ENCODE peak calls at places on chromosomes 3 and 15, in nine cellular contexts. X is mesenchymal stem cell, B is neuronal stem cell, K is fibroblast of lung, L is H1, N is IMR-90, I is neural progenitor cell, H is keratinocyte, F is PC-3. D is an unnamed sample.

GRCh38 chr15:77633913-77634265 is 1.2 kb upstream of the LINGO1 start:
- DNase-seq in X (no peak), B (no peak), K (no peak), L (peak; percentile 93), N (no peak), I (peak; percentile 82), H (no peak), F (no peak), D (no peak)

GRCh38 chr3:42979044-42979962 is at the start of gene GASK1A:
- DNase-seq in X (no peak), B (peak; percentile 41), K (no peak), L (peak; percentile 87), N (no peak), I (peak; percentile 74), H (no peak), F (peak; percentile 53), D (peak; percentile 59)

GRCh38 chr3:108669211-108669610 is 79.7 kb downstream of the DZIP3 start:
- DNase-seq in X (no peak), B (no peak), K (no peak), L (no peak), N (no peak), I (no peak), H (no peak), F (no peak), D (no peak)

GRCh38 chr3:17841190-17841828 is 98.9 kb upstream of the TBC1D5 start:
- DNase-seq in X (peak; percentile 70), B (peak; percentile 79), K (peak; percentile 52), L (peak; percentile 97), N (peak; percentile 46), I (peak; percentile 88), H (no peak), F (peak; percentile 83), D (peak; percentile 76)

GRCh38 chr3:42507252-42507651 is 4.8 kb downstream of the VIPR1 start:
- DNase-seq in X (no peak), B (no peak), K (no peak), L (no peak), N (no peak), I (no peak), H (no peak), F (peak; percentile 61), D (no peak)

GRCh38 chr3:16004812-16005211 is 169.7 kb upstream of the GALNT15 start:
- DNase-seq in X (no peak), B (no peak), K (no peak), L (no peak), N (no peak), I (no peak), H (no peak), F (no peak), D (no peak)

GRCh38 chr3:14174483-14174882 is 3.9 kb downstream of the XPC start:
- DNase-seq in X (no peak), B (no peak), K (no peak), L (no peak), N (peak; percentile 57), I (no peak), H (no peak), F (no peak), D (peak; percentile 52)

GRCh38 chr15:79425591-79426295 is 6.4 kb upstream of the MINAR1 start:
- DNase-seq in X (no peak), B (no peak), K (no peak), L (no peak), N (no peak), I (no peak), H (no peak), F (no peak), D (no peak)

GRCh38 chr3:71245052-71245488 is 338.5 kb downstream of the FOXP1 start:
- DNase-seq in X (peak; percentile 84), B (no peak), K (peak; percentile 88), L (no peak), N (peak; percentile 83), I (peak; percentile 34), H (no peak), F (peak; percentile 13), D (peak; percentile 32)

GRCh38 chr3:38457111-38458003 is 3.7 kb downstream of the ACVR2B start:
- DNase-seq in X (no peak), B (no peak), K (no peak), L (no peak), N (peak; percentile 6), I (no peak), H (no peak), F (no peak), D (no peak)

GRCh38 chr15:73686781-73687256 is 2.6 kb downstream of the CD276 start:
- DNase-seq in X (peak; percentile 97), B (no peak), K (peak; percentile 90), L (no peak), N (peak; percentile 97), I (no peak), H (no peak), F (peak; percentile 49), D (peak; percentile 98)

GRCh38 chr15:96316953-96317629 is 13.4 kb upstream of the NR2F2 start:
- DNase-seq in X (no peak), B (no peak), K (no peak), L (no peak), N (no peak), I (peak; percentile 36), H (no peak), F (peak; percentile 13), D (no peak)
- H3K9ac ChIP-seq in X (no peak overlapping the region), B (no peak overlapping the region), K (no peak overlapping the region), L (no peak overlapping the region), N (no peak overlapping the region), I (no peak overlapping the region), H (no peak overlapping the region), F (no peak overlapping the region), D (no peak overlapping the region)

DNA sequence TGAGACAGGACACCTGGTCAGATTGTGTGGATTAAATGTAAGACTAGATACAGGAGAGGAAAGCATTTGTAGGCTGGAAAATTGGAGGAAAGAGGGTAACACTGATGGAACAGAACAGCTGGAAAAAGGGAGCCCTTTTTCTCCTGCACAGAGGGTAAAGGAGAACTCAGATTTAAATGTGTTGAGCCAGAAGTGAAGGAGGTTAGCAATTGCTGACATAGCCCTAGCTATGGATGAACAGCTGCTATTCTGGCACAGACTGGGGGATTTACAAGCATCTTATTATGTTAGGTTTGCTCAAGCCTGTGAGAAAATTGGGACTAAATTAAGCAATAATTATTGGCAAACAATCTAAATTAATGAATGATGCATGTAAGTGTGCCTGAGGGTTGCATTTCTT is 40.5 kb upstream of the PRR20G start:
- DNase-seq in X (no peak), B (no peak), K (no peak), L (no peak), N (no peak), I (no peak), H (no peak), F (no peak), D (no peak)
- H3K9me3 ChIP-seq in X (peaks cover 57% of the 10 kb centered on the region), B (peaks cover 15% of the 10 kb centered on the region), K (no peaks in the 10 kb centered on the region), L (peaks cover 3% of the 10 kb centered on the region), N (no peaks in the 10 kb centered on the region), I (peaks cover 6% of the 10 kb centered on the region), H (no peaks in the 10 kb centered on the region), F (no peaks in the 10 kb centered on the region), D (no peaks in the 10 kb centered on the region)

GRCh38 chr3:186828340-186828739 is 14.2 kb upstream of the ADIPOQ start:
- DNase-seq in X (no peak), B (no peak), K (no peak), L (no peak), N (no peak), I (no peak), H (no peak), F (no peak), D (no peak)
- H3K27me3 ChIP-seq in X (peaks cover 54% of the 10 kb centered on the region), B (peaks cover 4% of the 10 kb centered on the region), K (peaks cover 19% of the 10 kb centered on the region), L (peaks cover 35% of the 10 kb centered on the region), N (peaks cover 35% of the 10 kb centered on the region), I (peaks cover 90% of the 10 kb centered on the region), H (peaks cover 27% of the 10 kb centered on the region), F (peaks cover 50% of the 10 kb centered on the region), D (peaks cover 56% of the 10 kb centered on the region)

GRCh38 chr15:32825219-32825618 is 107.4 kb downstream of the GREM1 start:
- DNase-seq in X (no peak), B (no peak), K (peak; percentile 59), L (no peak), N (no peak), I (no peak), H (no peak), F (no peak), D (peak; percentile 16)
- H3K9ac ChIP-seq in X (no peak overlapping the region), B (no peak overlapping the region), K (no peak overlapping the region), L (no peak overlapping the region), N (peak overlapping the region; percentile 76), I (no peak overlapping the region), H (no peak overlapping the region), F (peak overlapping the region; percentile 54), D (peak overlapping the region; percentile 4)

GRCh38 chr15:95520511-95520910 is 810.0 kb upstream of the NR2F2 start:
- DNase-seq in X (peak; percentile 35), B (no peak), K (no peak), L (no peak), N (no peak), I (no peak), H (no peak), F (no peak), D (no peak)
- H3K9me3 ChIP-seq in X (no peaks in the 10 kb centered on the region), B (no peaks in the 10 kb centered on the region), K (no peaks in the 10 kb centered on the region), L (no peaks in the 10 kb centered on the region), N (no peaks in the 10 kb centered on the region), I (no peaks in the 10 kb centered on the region), H (no peaks in the 10 kb centered on the region), F (no peaks in the 10 kb centered on the region), D (no peaks in the 10 kb centered on the region)

DNA sequence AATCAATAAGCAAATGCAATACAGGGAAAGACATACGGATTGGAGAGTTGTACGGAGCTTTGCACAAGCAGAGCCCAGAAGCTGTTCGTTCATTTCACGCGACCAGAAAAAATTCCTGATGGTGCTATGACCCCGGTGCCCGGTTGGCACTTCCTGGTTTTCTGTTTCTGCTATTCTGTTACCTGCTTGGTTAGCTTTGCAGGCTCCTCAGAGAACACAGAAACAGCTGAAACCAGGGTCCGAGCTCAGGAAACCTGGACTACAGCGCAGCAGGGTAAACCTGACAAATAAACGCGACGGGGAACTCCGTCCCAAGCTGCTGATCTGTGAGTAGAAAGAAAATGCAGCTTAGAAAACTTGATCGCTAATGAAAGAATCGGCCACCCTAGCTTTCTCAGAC is 893 bp downstream of the CNTN3 start:
- DNase-seq in X (no peak), B (no peak), K (no peak), L (no peak), N (peak; percentile 20), I (peak; percentile 23), H (no peak), F (no peak), D (peak; percentile 56)
- H3K27me3 ChIP-seq in X (peaks cover 5% of the 10 kb centered on the region), B (peaks cover 8% of the 10 kb centered on the region), K (no peaks in the 10 kb centered on the region), L (peaks cover 40% of the 10 kb centered on the region), N (no peaks in the 10 kb centered on the region), I (peaks cover 99% of the 10 kb centered on the region), H (peaks cover 12% of the 10 kb centered on the region), F (peaks cover 11% of the 10 kb centered on the region), D (no peaks in the 10 kb centered on the region)

D was measured in GM23248.